ENCODE peak calls at places on chromosome 9, in eight cellular contexts. C is A549, U is posterior cingulate gyrus, J is Karpas-422, Y is nephron progenitor cell, B is astrocyte of the spinal cord, V is psoas muscle, T is bronchial epithelial cell. D is an unnamed sample.
A peak's percentile ranks its signal among the peaks of the same experiment; 100 is the strongest.

GRCh38 chr9:120374817-120375216 is 205.2 kb downstream of the CDK5RAP2 start:
- DNase-seq in C (no peak), J (no peak), Y (no peak), U (no peak), B (no peak), T (no peak), V (no peak), D (no peak)

GRCh38 chr9:113899205-113899604 is 23.1 kb downstream of the ZNF618 start:
- DNase-seq in J (no peak), C (no peak), T (no peak), Y (no peak), B (no peak), V (no peak), U (no peak), D (no peak)

GRCh38 chr9:99040911-99041582 is 63.9 kb upstream of the TGFBR1 start:
- DNase-seq in B (peak; percentile 86), Y (no peak), J (no peak), U (no peak), C (peak; percentile 5), V (no peak), T (no peak), D (no peak)

GRCh38 chr9:15834541-15834940 is 281.7 kb downstream of the CCDC171 start:
- DNase-seq in V (no peak), T (no peak), U (no peak), B (no peak), Y (no peak), C (no peak), J (peak; percentile 47), D (no peak)

GRCh38 chr9:76456202-76456926 is 2.6 kb upstream of the GCNT1 start:
- DNase-seq in Y (peak; percentile 38), C (peak; percentile 38), U (no peak), V (no peak), J (peak; percentile 63), T (peak; percentile 14), B (peak; percentile 51), D (peak; percentile 66)

GRCh38 chr9:100472725-100473261 is at the start of gene TMEFF1:
- DNase-seq in C (peak; percentile 17), Y (peak; percentile 87), B (peak; percentile 6), T (no peak), U (peak; percentile 42), J (no peak), V (peak; percentile 42), D (no peak)

GRCh38 chr9:114081441-114082016 is 3.4 kb upstream of the AMBP start:
- DNase-seq in B (no peak), V (no peak), U (no peak), Y (no peak), T (no peak), J (no peak), C (peak; percentile 70), D (no peak)

GRCh38 chr9:131565369-131565768 is 20.0 kb downstream of the PRRT1B start:
- DNase-seq in Y (no peak), C (no peak), J (no peak), B (no peak), U (no peak), V (no peak), T (no peak), D (no peak)

GRCh38 chr9:70574222-70574837 is 159.9 kb upstream of the KLF9 start:
- DNase-seq in B (peak; percentile 79), C (no peak), T (peak; percentile 20), U (no peak), J (no peak), Y (no peak), V (peak; percentile 48), D (no peak)

GRCh38 chr9:7802666-7803065 is 3.1 kb upstream of the DMAC1 start:
- DNase-seq in T (peak; percentile 90), V (no peak), B (no peak), C (no peak), J (no peak), U (no peak), Y (no peak), D (no peak)

GRCh38 chr9:4615251-4615650 is 46.8 kb upstream of the PLPP6 start:
- DNase-seq in B (peak; percentile 45), U (no peak), J (no peak), C (no peak), V (no peak), Y (no peak), T (peak; percentile 57), D (no peak)

GRCh38 chr9:113187935-113188595 is 33.0 kb downstream of the FKBP15 start:
- DNase-seq in T (peak; percentile 97), C (peak; percentile 26), J (no peak), B (peak; percentile 79), V (peak; percentile 54), Y (no peak), U (no peak), D (peak; percentile 33)

GRCh38 chr9:23824241-23825142 is 1.5 kb downstream of the ELAVL2 start:
- DNase-seq in C (no peak), J (no peak), B (peak; percentile 60), U (no peak), T (peak; percentile 16), V (no peak), Y (peak; percentile 64), D (no peak)

GRCh38 chr9:125906144-125906543 is 159.0 kb downstream of the PBX3 start:
- DNase-seq in C (no peak), J (no peak), Y (no peak), V (no peak), T (no peak), U (no peak), B (peak; percentile 52), D (no peak)

GRCh38 chr9:81559741-81560140 is 129.6 kb downstream of the TLE1 start:
- DNase-seq in T (peak; percentile 88), U (no peak), C (peak; percentile 77), B (peak; percentile 95), V (no peak), J (no peak), Y (no peak), D (no peak)

GRCh38 chr9:85117831-85118230 is 448.3 kb downstream of the NTRK2 start:
- DNase-seq in V (no peak), T (peak; percentile 78), C (peak; percentile 11), B (no peak), J (no peak), Y (no peak), U (no peak), D (no peak)

GRCh38 chr9:130497139-130497538 is 52.4 kb downstream of the ASS1 start:
- DNase-seq in Y (no peak), B (no peak), T (no peak), C (no peak), V (no peak), U (no peak), J (no peak), D (no peak)

GRCh38 chr9:33453286-33453882 is 6.0 kb upstream of the AQP3 start:
- DNase-seq in V (no peak), U (no peak), J (no peak), Y (no peak), B (no peak), T (no peak), C (no peak), D (no peak)

GRCh38 chr9:5949103-5949699 is 58.5 kb downstream of the MLANA start:
- DNase-seq in U (no peak), B (no peak), Y (no peak), J (no peak), T (peak; percentile 60), V (no peak), C (peak; percentile 43), D (no peak)

GRCh38 chr9:71746753-71747115 is 21.6 kb downstream of the CEMIP2 start:
- DNase-seq in U (no peak), Y (no peak), V (no peak), J (no peak), B (no peak), T (no peak), C (no peak), D (no peak)